ENCODE peak calls at places on chromosomes 12 and 14, in ten cellular contexts. J is transverse colon, R is OCI-LY7, P is RWPE2, D is thyroid gland, H is MM.1S, A is pancreas, T is sigmoid colon, C is brain microvascular endothelial cell, K is GM23338. W is an unnamed sample.

GRCh38 chr14:44446965-44447364 is 60.1 kb downstream of the FSCB start:
- DNase-seq in J (no peak), D (no peak), C (no peak), R (no peak), A (no peak), P (no peak), K (no peak), H (peak; percentile 64), T (no peak), W (no peak)

GRCh38 chr12:124411291-124411878 is 116.5 kb downstream of the RFLNA start:
- DNase-seq in T (peak; percentile 96), K (no peak), D (no peak), J (peak; percentile 63), A (no peak), H (no peak), P (peak; percentile 94), R (no peak), C (peak; percentile 90), W (peak; percentile 83)

GRCh38 chr12:120887253-120888043 is 16.7 kb downstream of the SPPL3 start:
- DNase-seq in P (no peak), K (no peak), C (no peak), J (no peak), H (peak; percentile 12), T (no peak), D (no peak), A (no peak), R (no peak), W (no peak)

GRCh38 chr12:94186461-94187237 is 38.3 kb downstream of the PLXNC1 start:
- DNase-seq in D (peak; percentile 61), T (peak; percentile 75), A (peak; percentile 19), C (peak; percentile 41), J (no peak), R (no peak), P (no peak), H (no peak), K (peak; percentile 96), W (no peak)

GRCh38 chr12:89469361-89469760 is 55.2 kb downstream of the GALNT4 start:
- DNase-seq in H (peak; percentile 50), T (no peak), D (no peak), A (no peak), K (no peak), R (no peak), C (peak; percentile 66), P (no peak), J (no peak), W (peak; percentile 70)

GRCh38 chr12:85661461-85662208 is 174.6 kb downstream of the RASSF9 start:
- DNase-seq in C (no peak), P (no peak), R (no peak), A (no peak), H (no peak), K (no peak), T (no peak), D (no peak), J (no peak), W (no peak)

GRCh38 chr14:105165134-105165704 is 3.4 kb downstream of the JAG2 start:
- DNase-seq in H (no peak), R (peak; percentile 32), T (no peak), D (no peak), A (no peak), C (no peak), P (no peak), K (no peak), J (peak; percentile 32), W (no peak)

GRCh38 chr12:31019561-31020308 is 53.9 kb upstream of the DDX11 start:
- DNase-seq in T (peak; percentile 27), P (no peak), H (no peak), A (no peak), J (no peak), K (no peak), R (no peak), C (no peak), D (no peak), W (no peak)

GRCh38 chr12:22190969-22191368 is 143.5 kb downstream of the ST8SIA1 start:
- DNase-seq in H (no peak), P (no peak), D (no peak), A (no peak), T (no peak), J (no peak), C (no peak), R (no peak), K (no peak), W (no peak)

GRCh38 chr14:72544615-72545387 is 349.1 kb downstream of the DPF3 start:
- DNase-seq in J (no peak), D (peak; percentile 19), A (no peak), H (no peak), K (peak; percentile 69), P (no peak), R (no peak), T (no peak), C (no peak), W (no peak)

GRCh38 chr12:21413369-21414277 is 23.8 kb upstream of the PYROXD1 start:
- DNase-seq in J (no peak), K (no peak), T (no peak), R (no peak), A (no peak), D (no peak), P (no peak), H (no peak), C (peak; percentile 17), W (no peak)

DNA sequence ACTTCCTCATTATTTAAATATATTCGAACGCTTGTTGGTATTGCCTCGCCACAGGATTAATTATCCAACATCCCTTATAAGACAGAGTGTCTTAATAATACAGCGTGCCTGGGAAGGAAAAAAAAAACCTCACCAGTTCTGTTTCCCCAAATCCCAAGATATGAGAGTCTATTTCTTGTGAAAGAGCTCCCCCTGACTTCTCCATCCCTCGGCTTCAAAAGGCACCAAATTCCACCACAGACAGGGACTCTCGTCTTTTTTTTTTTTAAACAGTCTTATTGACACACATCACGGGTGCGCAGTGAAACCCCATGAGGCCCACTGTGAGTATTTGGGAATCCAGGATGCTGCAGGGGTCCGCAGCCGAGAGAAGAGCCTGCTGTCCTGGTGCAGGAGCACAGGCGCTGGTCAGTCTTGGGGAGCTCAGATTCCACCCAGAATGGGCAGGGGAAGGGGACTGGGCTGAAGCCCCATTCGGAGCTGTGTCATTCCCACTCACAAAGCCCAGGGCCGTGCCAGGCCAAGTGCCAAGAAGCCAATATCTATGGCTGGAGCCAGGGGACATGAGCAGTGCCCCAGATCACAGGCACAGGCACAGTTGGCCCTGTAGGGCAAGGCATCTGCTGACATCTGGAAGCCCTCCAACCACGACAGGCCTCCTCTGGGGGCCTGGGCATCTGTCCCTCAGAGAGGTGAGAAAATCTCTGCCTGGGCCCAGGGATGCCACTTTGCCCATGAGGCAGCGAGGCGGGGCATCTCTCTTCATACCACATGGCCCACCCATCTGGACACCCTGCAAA is 71.9 kb downstream of the BCL11B start:
- DNase-seq in J (no peak), C (no peak), H (no peak), P (no peak), K (no peak), R (no peak), T (no peak), A (no peak), D (no peak), W (no peak)
- TF ChIP-seq CTCF in J (no peak), C (peak; percentile 32), H (no peak), P (peak; percentile 24), K (peak; percentile 24), R (peak; percentile 30), T (no peak), A (no peak), D (no peak), W (no peak)

DNA sequence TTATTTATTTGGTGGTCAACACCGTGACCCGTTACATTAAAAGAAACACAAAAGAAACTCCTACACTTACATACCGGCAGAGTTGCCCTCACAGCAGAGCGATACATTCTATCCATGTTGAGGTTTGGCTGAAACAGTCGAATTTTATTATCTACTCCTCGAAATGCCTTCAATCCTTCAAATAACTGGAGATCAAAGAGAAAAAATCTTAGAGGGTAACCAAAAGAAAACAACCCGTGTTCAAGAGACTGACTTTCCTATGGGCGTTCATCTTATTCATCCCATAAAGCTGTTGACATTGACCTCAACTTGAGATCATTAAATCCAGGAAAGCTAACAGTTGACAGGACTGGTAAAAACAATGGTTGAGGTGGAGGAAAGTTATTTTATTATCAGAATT is 67.7 kb downstream of the BCAT1 start:
- DNase-seq in C (no peak), J (no peak), T (no peak), P (no peak), R (no peak), A (no peak), K (no peak), H (no peak), D (no peak), W (no peak)
- H3K36me3 ChIP-seq in C (peaks cover 11% of the 10 kb centered on the region), J (no peaks in the 10 kb centered on the region), T (no peaks in the 10 kb centered on the region), P (no peaks in the 10 kb centered on the region), R (peaks cover 79% of the 10 kb centered on the region), A (no peaks in the 10 kb centered on the region), K (peaks cover 10% of the 10 kb centered on the region), H (no peaks in the 10 kb centered on the region), D (no peaks in the 10 kb centered on the region), W (no peaks in the 10 kb centered on the region)

DNA sequence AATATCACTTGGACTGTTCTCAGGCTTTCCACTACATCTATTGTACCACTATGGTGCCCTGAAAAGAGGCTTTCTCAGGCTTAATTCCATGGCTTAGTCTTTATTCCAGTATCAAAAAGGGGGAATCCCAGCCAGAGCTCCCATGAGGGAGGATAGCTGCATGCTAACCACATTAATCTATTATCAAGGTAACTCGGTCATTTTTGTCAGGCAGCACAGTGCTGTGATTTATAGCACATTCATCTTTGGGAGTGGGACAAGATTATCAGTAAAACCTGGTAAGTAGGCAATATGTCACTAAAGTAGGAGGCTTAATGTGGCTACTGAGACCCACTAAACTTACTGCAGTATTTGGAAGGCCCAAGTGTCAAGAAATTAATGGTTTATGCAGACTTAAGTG is 58.9 kb downstream of the DAD1 start:
- DNase-seq in T (no peak), P (no peak), R (no peak), K (no peak), J (no peak), A (no peak), D (no peak), C (no peak), H (no peak), W (no peak)
- H3K4me3 ChIP-seq in T (no peak overlapping the region), P (no peak overlapping the region), R (no peak overlapping the region), K (no peak overlapping the region), J (no peak overlapping the region), A (no peak overlapping the region), D (no peak overlapping the region), C (no peak overlapping the region), H (no peak overlapping the region), W (no peak overlapping the region)

GRCh38 chr14:59510957-59511356 is 26.6 kb downstream of the JKAMP start:
- DNase-seq in H (no peak), A (no peak), T (no peak), R (no peak), J (no peak), K (no peak), P (no peak), D (no peak), C (no peak), W (no peak)

GRCh38 chr14:59509101-59509500 is 24.8 kb downstream of the JKAMP start:
- DNase-seq in R (no peak), J (no peak), A (no peak), C (no peak), K (no peak), H (no peak), P (no peak), T (no peak), D (no peak), W (no peak)

GRCh38 chr14:59510001-59510400 is 25.7 kb downstream of the JKAMP start:
- DNase-seq in J (no peak), H (no peak), A (no peak), P (no peak), K (no peak), T (no peak), D (no peak), C (peak; percentile 36), R (no peak), W (no peak)

GRCh38 chr14:59507752-59508103 is 23.4 kb downstream of the JKAMP start:
- DNase-seq in K (peak; percentile 8), T (no peak), R (no peak), J (no peak), C (no peak), D (no peak), P (no peak), H (no peak), A (no peak), W (peak; percentile 78)

GRCh38 chr14:59511916-59512530 is 27.7 kb downstream of the JKAMP start:
- DNase-seq in H (no peak), T (no peak), R (peak; percentile 29), D (peak; percentile 78), A (no peak), C (no peak), J (peak; percentile 16), P (no peak), K (peak; percentile 78), W (peak; percentile 5)
- TF ChIP-seq CTCF in H (peak; percentile 21), T (no peak), R (peak; percentile 86), D (no peak), A (no peak), C (peak; percentile 81), J (no peak), P (peak; percentile 44), K (peak; percentile 78), W (peak; percentile 29)